ENCODE peak calls at places on chromosomes 1 and 21, in seven cellular contexts. B is A549, U is transverse colon, K is ovary, J is K562, W is sigmoid colon, Z is stomach. M is an unnamed sample.

GRCh38 chr21:35400233-35400939 is 351.3 kb upstream of the RUNX1 start:
- DNase-seq in B (peak; percentile 65), U (peak; percentile 32), K (no peak), J (peak; percentile 79), W (no peak), Z (no peak), M (no peak)

GRCh38 chr21:33642896-33643657 is 776 bp downstream of the ITSN1 start:
- DNase-seq in B (peak; percentile 12), U (peak; percentile 48), K (peak; percentile 69), J (peak; percentile 56), W (peak; percentile 69), Z (peak; percentile 31), M (peak; percentile 28)

GRCh38 chr1:44170281-44170823 is 28.9 kb upstream of the KLF18 start:
- DNase-seq in B (no peak), U (no peak), K (no peak), J (no peak), W (no peak), Z (no peak), M (no peak)

GRCh38 chr1:241167121-241167619 is 189.8 kb downstream of the RGS7 start:
- DNase-seq in B (peak; percentile 6), U (no peak), K (no peak), J (no peak), W (no peak), Z (no peak), M (no peak)

GRCh38 chr1:241639653-241640148 is 468 bp downstream of the CHML start:
- DNase-seq in B (peak; percentile 67), U (peak; percentile 42), K (peak; percentile 63), J (peak; percentile 74), W (peak; percentile 70), Z (no peak), M (peak; percentile 36)

GRCh38 chr1:116777831-116778830 is 23.9 kb downstream of the CD2 start:
- DNase-seq in B (no peak), U (no peak), K (no peak), J (no peak), W (no peak), Z (no peak), M (no peak)

GRCh38 chr1:210232524-210233215 is at the start of gene SERTAD4:
- DNase-seq in B (no peak), U (peak; percentile 58), K (peak; percentile 69), J (no peak), W (peak; percentile 70), Z (peak; percentile 57), M (peak; percentile 51)

GRCh38 chr21:32712043-32712442 is 15.8 kb downstream of the SYNJ1 start:
- DNase-seq in B (no peak), U (peak; percentile 20), K (no peak), J (no peak), W (no peak), Z (no peak), M (no peak)

GRCh38 chr1:180675586-180675985 is 43.8 kb downstream of the XPR1 start:
- DNase-seq in B (no peak), U (no peak), K (no peak), J (no peak), W (no peak), Z (no peak), M (no peak)

GRCh38 chr1:93083979-93084378 is 4.9 kb downstream of the MTF2 start:
- DNase-seq in B (no peak), U (no peak), K (no peak), J (no peak), W (no peak), Z (no peak), M (no peak)

GRCh38 chr1:156879876-156880275 is 13.6 kb upstream of the PEAR1 start:
- DNase-seq in B (no peak), U (no peak), K (no peak), J (no peak), W (no peak), Z (no peak), M (no peak)

GRCh38 chr1:114152211-114153050 is 1.2 kb downstream of the SYT6 start:
- DNase-seq in B (peak; percentile 1), U (peak; percentile 27), K (peak; percentile 65), J (no peak), W (peak; percentile 75), Z (peak; percentile 37), M (peak; percentile 91)

GRCh38 chr1:169884616-169885015 is 9.1 kb downstream of the SCYL3 start:
- DNase-seq in B (no peak), U (no peak), K (no peak), J (no peak), W (no peak), Z (no peak), M (no peak)

GRCh38 chr1:158285756-158286241 is 3.9 kb upstream of the CD1C start:
- DNase-seq in B (no peak), U (peak; percentile 35), K (no peak), J (no peak), W (peak; percentile 74), Z (peak; percentile 32), M (peak; percentile 75)

GRCh38 chr1:212928323-212929281 is 21.7 kb upstream of the VASH2 start:
- DNase-seq in B (no peak), U (no peak), K (no peak), J (no peak), W (no peak), Z (no peak), M (no peak)

GRCh38 chr1:180586671-180587155 is 27.9 kb downstream of the OVAAL start:
- DNase-seq in B (peak; percentile 82), U (no peak), K (no peak), J (peak; percentile 73), W (no peak), Z (peak; percentile 78), M (no peak)

GRCh38 chr1:95733031-95733430 is 499.0 kb downstream of the RWDD3 start:
- DNase-seq in B (no peak), U (no peak), K (no peak), J (no peak), W (no peak), Z (no peak), M (no peak)

GRCh38 chr1:40803447-40803846 is 19.9 kb downstream of the KCNQ4 start:
- DNase-seq in B (no peak), U (no peak), K (no peak), J (no peak), W (no peak), Z (no peak), M (no peak)

GRCh38 chr21:18467715-18468114 is 64.1 kb upstream of the TMPRSS15 start:
- DNase-seq in B (no peak), U (no peak), K (no peak), J (no peak), W (no peak), Z (no peak), M (no peak)

GRCh38 chr1:235888119-235888643 is 21.5 kb upstream of the LYST start:
- DNase-seq in B (no peak), U (no peak), K (no peak), J (no peak), W (no peak), Z (no peak), M (no peak)

GRCh38 chr21:33821580-33822322 is 93.9 kb downstream of the ATP5PO start:
- DNase-seq in B (no peak), U (no peak), K (no peak), J (no peak), W (no peak), Z (no peak), M (no peak)

GRCh38 chr1:11023201-11023600 is 10.7 kb downstream of the TARDBP start:
- DNase-seq in B (no peak), U (no peak), K (no peak), J (no peak), W (no peak), Z (no peak), M (no peak)

GRCh38 chr1:33957854-33958253 is 94.0 kb downstream of the HMGB4 start:
- DNase-seq in B (no peak), U (no peak), K (no peak), J (no peak), W (no peak), Z (no peak), M (no peak)

GRCh38 chr1:22286491-22286890 is 143.6 kb upstream of the WNT4 start:
- DNase-seq in B (no peak), U (no peak), K (no peak), J (peak; percentile 34), W (no peak), Z (peak; percentile 22), M (no peak)

GRCh38 chr1:71298633-71299032 is 217.8 kb upstream of the ZRANB2 start:
- DNase-seq in B (no peak), U (no peak), K (no peak), J (no peak), W (peak; percentile 59), Z (no peak), M (no peak)

GRCh38 chr1:73998348-73998959 is 199.5 kb downstream of the LRRIQ3 start:
- DNase-seq in B (peak; percentile 41), U (no peak), K (no peak), J (peak; percentile 6), W (no peak), Z (no peak), M (no peak)

GRCh38 chr1:202037706-202038296 is 27.4 kb downstream of the ELF3 start:
- DNase-seq in B (peak; percentile 59), U (no peak), K (no peak), J (no peak), W (no peak), Z (no peak), M (no peak)

DNA sequence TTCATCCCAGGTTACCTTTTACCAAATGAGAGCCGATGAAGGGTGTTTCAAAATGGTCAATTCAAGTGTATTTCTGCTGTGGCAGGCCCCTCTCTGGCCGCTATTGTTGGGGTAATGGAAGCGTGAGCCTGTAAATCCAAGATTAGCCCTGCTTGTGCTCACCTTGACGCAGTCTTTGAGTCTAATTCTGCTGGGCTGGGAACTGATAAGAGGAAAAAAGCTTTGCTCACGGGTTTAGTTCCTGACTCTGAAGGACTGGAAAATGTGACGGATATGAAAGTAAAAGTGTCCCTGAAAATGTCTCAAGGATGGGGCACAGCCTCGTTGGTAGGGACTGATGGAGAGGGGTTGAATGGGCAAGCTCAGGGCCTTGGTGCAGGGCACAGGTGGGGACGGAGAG is 125.9 kb upstream of the GALNT2 start:
- DNase-seq in B (no peak), U (no peak), K (no peak), J (no peak), W (no peak), Z (no peak), M (no peak)
- TF ChIP-seq POLR2A in B (no peak), U (no peak), K (no peak), J (no peak), W (no peak), Z (no peak), M (no peak)

GRCh38 chr1:193680247-193680923 is 494.0 kb upstream of the B3GALT2 start:
- DNase-seq in B (no peak), U (no peak), K (no peak), J (no peak), W (no peak), Z (no peak), M (no peak)
- TF ChIP-seq EP300 in B (no peak), U (no peak), K (no peak), J (no peak), W (no peak), Z (no peak), M (no peak)

DNA sequence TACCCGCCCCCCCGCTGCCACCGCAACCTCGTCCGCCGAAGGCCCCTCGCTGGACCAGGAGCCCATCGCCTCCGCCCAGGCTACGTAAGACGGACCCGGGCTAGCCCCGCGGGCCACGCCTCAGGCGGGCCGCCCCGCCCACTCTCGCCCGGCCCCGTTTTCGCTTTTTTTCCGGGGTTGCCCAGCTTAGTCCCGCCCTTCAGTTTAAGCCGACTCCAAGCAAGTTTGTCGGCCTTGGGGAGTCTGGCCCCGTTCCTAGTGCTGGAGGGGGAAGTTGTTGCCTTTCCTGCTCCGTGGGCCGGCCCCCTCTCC is 3.0 kb downstream of the RUSC1 start:
- DNase-seq in B (peak; percentile 93), U (peak; percentile 95), K (peak; percentile 93), J (peak; percentile 94), W (peak; percentile 96), Z (peak; percentile 92), M (peak; percentile 98)
- TF ChIP-seq POLR2A in B (no peak), U (no peak), K (no peak), J (no peak), W (no peak), Z (no peak), M (no peak)

GRCh38 chr1:225474986-225475820 is 47.4 kb upstream of the LBR start:
- DNase-seq in B (peak; percentile 64), U (peak; percentile 66), K (peak; percentile 87), J (peak; percentile 81), W (peak; percentile 85), Z (peak; percentile 74), M (peak; percentile 96)
- TF ChIP-seq EP300 in B (no peak), U (no peak), K (no peak), J (no peak), W (no peak), Z (no peak), M (no peak)